ENCODE peak calls at places on chromosomes 3 and 15, in ten cellular contexts. P is CD8-positive, alpha-beta T cell; K is chondrocyte; A is mammary epithelial cell; C is progenitor cell of endocrine pancreas; O is colonic mucosa; S is transverse colon; T is A549; H is AG09319; V is tibial artery. R is an unnamed sample.

GRCh38 chr3:17310983-17311382 is 426.2 kb downstream of the PLCL2 start:
- DNase-seq in T (no peak), P (no peak), A (no peak), S (no peak), V (no peak), K (no peak), O (no peak), C (no peak), H (no peak), R (no peak)

GRCh38 chr15:42921049-42921731 is 612 bp upstream of the TTBK2 start:
- DNase-seq in P (peak), S (peak), H (no peak), O (peak), C (no peak), A (peak), V (peak), K (no peak), T (no peak), R (no peak)

GRCh38 chr15:66290007-66290406 is 3.4 kb upstream of the DIS3L start:
- DNase-seq in C (no peak), K (no peak), S (no peak), T (no peak), A (no peak), V (no peak), H (no peak), P (no peak), O (no peak), R (no peak)

GRCh38 chr3:77038928-77039605 is 832 bp upstream of the ROBO2 start:
- DNase-seq in C (no peak), H (no peak), O (no peak), P (no peak), S (no peak), A (peak), K (no peak), T (no peak), V (no peak), R (peak)

GRCh38 chr3:98746882-98747281 is 16.3 kb upstream of the ST3GAL6 start:
- DNase-seq in A (no peak), S (no peak), O (no peak), C (no peak), H (no peak), P (no peak), K (no peak), T (no peak), V (no peak), R (no peak)

GRCh38 chr3:46660543-46661523 is 32.6 kb downstream of the ALS2CL start:
- DNase-seq in S (no peak), P (peak), H (no peak), T (no peak), K (no peak), C (no peak), A (peak), O (peak), V (no peak), R (no peak)

GRCh38 chr15:35697549-35698299 is 151.8 kb upstream of the DPH6 start:
- DNase-seq in C (no peak), A (no peak), O (no peak), H (no peak), S (peak), V (no peak), T (peak), P (no peak), K (no peak), R (no peak)

GRCh38 chr3:18351823-18352744 is 73.1 kb downstream of the SATB1 start:
- DNase-seq in K (no peak), P (no peak), C (no peak), V (no peak), O (peak), A (no peak), S (peak), T (no peak), H (no peak), R (no peak)

GRCh38 chr15:71679223-71680078 is 130.9 kb upstream of the NR2E3 start:
- DNase-seq in T (no peak), A (no peak), S (no peak), C (no peak), K (no peak), H (no peak), P (no peak), O (no peak), V (no peak), R (no peak)

GRCh38 chr15:77904436-77904821 is 173.1 kb downstream of the TBC1D2B start:
- DNase-seq in T (no peak), C (no peak), P (no peak), V (peak), O (no peak), K (peak), H (no peak), A (no peak), S (no peak), R (no peak)

GRCh38 chr3:170961616-170962400 is 53.4 kb upstream of the EIF5A2 start:
- DNase-seq in K (no peak), S (no peak), H (peak), V (no peak), T (peak), O (peak), P (no peak), C (no peak), A (peak), R (peak)

GRCh38 chr3:135238201-135238600 is 443.1 kb downstream of the EPHB1 start:
- DNase-seq in O (no peak), H (no peak), V (no peak), T (no peak), P (no peak), S (no peak), K (no peak), C (no peak), A (no peak), R (no peak)

GRCh38 chr3:27722957-27723802 is 1.1 kb upstream of the EOMES start:
- DNase-seq in C (no peak), S (no peak), V (no peak), H (no peak), T (no peak), P (no peak), O (no peak), K (no peak), A (no peak), R (no peak)

GRCh38 chr3:47294392-47294791 is 11.6 kb downstream of the KLHL18 start:
- DNase-seq in K (no peak), P (no peak), S (no peak), T (no peak), A (no peak), O (no peak), C (no peak), H (no peak), V (no peak), R (no peak)

GRCh38 chr15:34726407-34727100 is 28.2 kb downstream of the GJD2 start:
- DNase-seq in K (no peak), A (no peak), S (no peak), P (no peak), T (no peak), C (no peak), O (no peak), H (no peak), V (no peak), R (no peak)

GRCh38 chr3:52053307-52054304 is 2.8 kb downstream of the DUSP7 start:
- DNase-seq in P (peak), O (no peak), V (peak), S (no peak), H (no peak), C (no peak), T (no peak), A (peak), K (no peak), R (no peak)

GRCh38 chr3:31968927-31969418 is 12.1 kb downstream of the OSBPL10 start:
- DNase-seq in S (no peak), A (peak), H (peak), K (no peak), C (no peak), T (peak), O (peak), P (no peak), V (no peak), R (peak)

GRCh38 chr3:71226565-71227281 is 356.8 kb downstream of the FOXP1 start:
- DNase-seq in K (no peak), V (no peak), P (peak), C (no peak), T (no peak), O (no peak), H (no peak), A (no peak), S (peak), R (no peak)

GRCh38 chr3:36991923-36992805 is 767 bp downstream of the EPM2AIP1 start:
- DNase-seq in H (peak), V (peak), S (peak), K (no peak), C (no peak), P (no peak), T (peak), O (no peak), A (peak), R (no peak)

GRCh38 chr3:197802505-197803459 is 11.7 kb downstream of the LRCH3 start:
- DNase-seq in S (no peak), K (no peak), T (no peak), V (no peak), A (no peak), C (no peak), O (no peak), H (no peak), P (no peak), R (no peak)

GRCh38 chr3:117706037-117706436 is 996.5 kb downstream of the TUSC7 start:
- DNase-seq in H (peak), S (no peak), T (no peak), P (no peak), V (no peak), K (no peak), C (no peak), A (peak), O (no peak), R (no peak)

GRCh38 chr3:75140904-75141615 is 523.1 kb upstream of the FRG2C start:
- DNase-seq in A (peak), H (no peak), O (no peak), C (no peak), K (no peak), S (no peak), V (no peak), T (peak), P (no peak), R (peak)

GRCh38 chr15:25805006-25805405 is 58.1 kb downstream of the ATP10A start:
- DNase-seq in C (no peak), V (no peak), O (no peak), S (no peak), T (no peak), P (no peak), A (no peak), H (no peak), K (no peak), R (no peak)

GRCh38 chr3:153162513-153163348 is 705 bp downstream of the RAP2B start:
- DNase-seq in P (peak), C (no peak), K (no peak), A (peak), S (peak), O (peak), V (peak), H (no peak), T (peak), R (peak)

GRCh38 chr3:153164009-153164550 is 2.1 kb downstream of the RAP2B start:
- DNase-seq in H (no peak), C (no peak), S (no peak), T (no peak), O (no peak), A (peak), P (no peak), V (no peak), K (no peak), R (no peak)

GRCh38 chr3:153163349-153164008 is 1.5 kb downstream of the RAP2B start:
- DNase-seq in A (peak), K (no peak), P (no peak), H (no peak), T (peak), O (no peak), V (no peak), C (no peak), S (no peak), R (no peak)

GRCh38 chr3:153166206-153166605 is 4.2 kb downstream of the RAP2B start:
- DNase-seq in K (no peak), A (peak), O (no peak), V (no peak), C (no peak), H (no peak), S (no peak), P (no peak), T (no peak), R (peak)

GRCh38 chr3:153165211-153165815 is 3.3 kb downstream of the RAP2B start:
- DNase-seq in H (no peak), S (no peak), T (no peak), V (no peak), K (no peak), P (no peak), A (no peak), C (no peak), O (no peak), R (no peak)
- TF ChIP-seq CTCF in H (peak), S (no peak), T (peak), V (no peak), K (peak), P (peak), A (peak), C (peak), O (peak), R (no peak)

GRCh38 chr3:113979916-113980315 is 32.1 kb downstream of the ZDHHC23 start:
- DNase-seq in V (no peak), A (no peak), H (no peak), C (no peak), K (no peak), O (no peak), T (no peak), P (no peak), S (no peak), R (no peak)
- TF ChIP-seq CTCF in V (no peak), A (no peak), H (no peak), C (no peak), K (no peak), O (no peak), T (no peak), P (no peak), S (no peak), R (no peak)

GRCh38 chr3:184117649-184118048 is 17.5 kb upstream of the EIF2B5 start:
- DNase-seq in C (no peak), A (no peak), H (no peak), S (no peak), V (no peak), K (no peak), T (no peak), O (no peak), P (no peak), R (no peak)
- TF ChIP-seq CTCF in C (no peak), A (no peak), H (no peak), S (no peak), V (no peak), K (peak), T (no peak), O (no peak), P (no peak), R (no peak)

DNA sequence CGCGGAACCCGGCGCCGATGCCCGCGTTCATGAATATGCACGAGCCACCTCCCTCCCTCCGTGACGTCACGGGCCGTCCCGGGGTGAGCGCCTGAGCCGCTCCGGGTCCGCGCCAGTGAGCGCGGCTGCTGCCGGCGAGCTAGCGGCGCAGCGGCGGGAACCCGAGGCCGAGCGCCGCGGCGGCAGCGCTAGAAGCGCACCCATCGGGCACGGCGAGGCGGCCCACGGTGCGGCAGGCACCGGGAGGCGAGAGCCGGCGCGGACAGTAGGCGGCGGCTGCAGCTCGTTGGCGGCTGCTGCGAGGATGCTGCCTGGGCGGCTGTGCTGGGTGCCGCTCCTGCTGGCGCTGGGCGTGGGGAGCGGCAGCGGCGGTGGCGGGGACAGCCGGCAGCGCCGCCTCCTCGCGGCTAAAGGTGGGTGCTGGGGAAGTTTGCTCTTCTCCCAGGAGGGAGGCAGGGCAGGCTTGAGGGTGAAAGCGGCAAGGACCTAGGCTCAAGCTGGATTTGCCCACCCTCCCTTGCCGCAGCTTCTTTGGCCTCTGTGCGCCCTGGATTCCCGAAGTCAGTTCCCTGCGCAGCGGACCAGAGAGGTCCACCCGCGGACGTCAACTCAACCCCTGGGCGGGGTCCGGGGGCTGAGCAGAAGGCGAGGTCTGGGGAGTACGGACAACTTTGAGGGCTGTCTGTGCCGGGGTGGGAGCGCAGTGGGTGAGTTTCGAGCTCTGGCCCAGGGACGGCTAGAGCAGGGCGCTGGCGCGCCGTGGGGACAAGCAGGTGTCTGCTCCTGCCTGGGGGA is at the start of gene CLSTN2:
- DNase-seq in T (peak), K (no peak), S (peak), O (peak), V (peak), H (no peak), P (no peak), A (peak), C (peak), R (peak)
- TF ChIP-seq CTCF in T (no peak), K (no peak), S (no peak), O (no peak), V (no peak), H (no peak), P (no peak), A (no peak), C (no peak), R (no peak)

DNA sequence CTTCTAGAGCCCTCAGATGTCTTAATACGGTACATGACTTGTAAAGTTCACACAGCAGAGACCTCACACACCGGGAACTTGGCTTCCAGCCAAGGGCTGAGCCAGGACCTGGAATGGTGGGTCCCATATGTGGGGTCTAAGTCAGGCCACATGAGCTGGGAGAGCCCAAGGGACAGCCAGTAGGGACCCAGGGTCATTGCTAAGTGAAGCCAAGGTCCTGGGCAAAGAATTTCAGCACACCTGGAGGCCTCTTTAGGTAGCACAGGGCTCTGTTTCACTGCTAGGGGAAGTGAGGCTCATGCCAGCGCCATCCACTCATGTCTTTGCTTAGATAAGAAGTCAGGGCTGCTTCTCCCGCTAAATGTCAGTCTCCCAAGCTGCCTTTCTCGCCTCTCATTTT is 116.5 kb upstream of the TLE3 start:
- DNase-seq in K (no peak), V (no peak), A (no peak), H (no peak), T (no peak), O (no peak), C (no peak), S (no peak), P (no peak), R (no peak)
- TF ChIP-seq CTCF in K (no peak), V (no peak), A (peak), H (no peak), T (no peak), O (no peak), C (no peak), S (no peak), P (no peak), R (no peak)

R was measured in Calu3.